ENCODE peak calls at places on chromosomes 5 and 9, in six cellular contexts. G, Y, Q, A, M and H are unnamed samples.

GRCh38 chr9:13354733-13355132 is 75.2 kb upstream of the MPDZ start:
- DNase-seq in G (no peak), Y (no peak), Q (peak), A (no peak), M (no peak), H (peak)

GRCh38 chr9:111851536-111851935 is 45.1 kb upstream of the UGCG start:
- DNase-seq in G (no peak), Y (no peak), Q (peak), A (no peak), M (no peak), H (peak)

GRCh38 chr5:159339451-159339850 is 9.2 kb upstream of the IL12B start:
- DNase-seq in G (no peak), Y (no peak), Q (peak), A (no peak), M (no peak), H (peak)

GRCh38 chr9:86202338-86202882 is 57.0 kb downstream of the C9orf153 start:
- DNase-seq in G (no peak), Y (no peak), Q (peak), A (peak), M (peak), H (peak)

GRCh38 chr5:35785601-35786085 is 71.0 kb upstream of the IL7R start:
- DNase-seq in G (no peak), Y (no peak), Q (no peak), A (no peak), M (no peak), H (no peak)

GRCh38 chr5:78511116-78511906 is 137.3 kb downstream of the LHFPL2 start:
- DNase-seq in G (no peak), Y (no peak), Q (no peak), A (no peak), M (no peak), H (no peak)

GRCh38 chr5:58156977-58157701 is 302.7 kb downstream of the PLK2 start:
- DNase-seq in G (no peak), Y (no peak), Q (peak), A (no peak), M (no peak), H (no peak)

GRCh38 chr5:36305571-36306326 is 4.0 kb upstream of the RANBP3L start:
- DNase-seq in G (no peak), Y (peak), Q (peak), A (no peak), M (peak), H (peak)

GRCh38 chr5:77486344-77486962 is 5.7 kb downstream of the WDR41 start:
- DNase-seq in G (no peak), Y (no peak), Q (peak), A (no peak), M (no peak), H (peak)

GRCh38 chr5:66660401-66660800 is 64.2 kb downstream of the MAST4 start:
- DNase-seq in G (no peak), Y (no peak), Q (no peak), A (no peak), M (no peak), H (no peak)

GRCh38 chr9:88767504-88767790 is 223.8 kb upstream of the S1PR3 start:
- DNase-seq in G (no peak), Y (no peak), Q (peak), A (no peak), M (no peak), H (peak)

GRCh38 chr5:159779481-159779880 is 136.8 kb upstream of the ADRA1B start:
- DNase-seq in G (no peak), Y (no peak), Q (no peak), A (no peak), M (no peak), H (no peak)

GRCh38 chr5:3878267-3878666 is 282.6 kb downstream of the IRX1 start:
- DNase-seq in G (no peak), Y (no peak), Q (peak), A (no peak), M (no peak), H (no peak)

GRCh38 chr5:93048858-93049257 is 532.2 kb downstream of the NR2F1-AS1 start:
- DNase-seq in G (no peak), Y (no peak), Q (no peak), A (no peak), M (no peak), H (no peak)

GRCh38 chr9:76873056-76873792 is 32.7 kb downstream of the PRUNE2 start:
- DNase-seq in G (no peak), Y (no peak), Q (no peak), A (no peak), M (no peak), H (no peak)

GRCh38 chr5:174699131-174699530 is 25.3 kb upstream of the MSX2 start:
- DNase-seq in G (no peak), Y (no peak), Q (no peak), A (no peak), M (no peak), H (no peak)

GRCh38 chr9:119091074-119091473 is 278.2 kb downstream of the BRINP1 start:
- DNase-seq in G (no peak), Y (no peak), Q (peak), A (no peak), M (no peak), H (no peak)

GRCh38 chr5:174910245-174910737 is 185.9 kb downstream of the MSX2 start:
- DNase-seq in G (peak), Y (peak), Q (peak), A (no peak), M (peak), H (peak)

GRCh38 chr9:87498816-87499454 is 1.3 kb downstream of the DAPK1 start:
- DNase-seq in G (no peak), Y (no peak), Q (no peak), A (no peak), M (no peak), H (no peak)

GRCh38 chr5:143506881-143507552 is 103.5 kb upstream of the NR3C1 start:
- DNase-seq in G (no peak), Y (no peak), Q (peak), A (peak), M (no peak), H (peak)

GRCh38 chr9:89426389-89426961 is 71.4 kb downstream of the SEMA4D start:
- DNase-seq in G (no peak), Y (peak), Q (no peak), A (no peak), M (peak), H (no peak)

GRCh38 chr9:91126761-91127420 is 234.8 kb downstream of the AUH start:
- DNase-seq in G (no peak), Y (no peak), Q (peak), A (no peak), M (no peak), H (peak)

GRCh38 chr5:103209065-103209464 is 49.5 kb upstream of the MACIR start:
- DNase-seq in G (no peak), Y (no peak), Q (no peak), A (no peak), M (no peak), H (no peak)

GRCh38 chr5:158175664-158176507 is 316.9 kb upstream of the CLINT1 start:
- DNase-seq in G (no peak), Y (no peak), Q (no peak), A (no peak), M (no peak), H (peak)

GRCh38 chr9:31314241-31314640 is 1070.2 kb upstream of the ACO1 start:
- DNase-seq in G (no peak), Y (no peak), Q (no peak), A (no peak), M (no peak), H (no peak)

GRCh38 chr9:69898714-69899209 is 78.1 kb downstream of the CFAP95 start:
- DNase-seq in G (no peak), Y (no peak), Q (peak), A (no peak), M (no peak), H (peak)

GRCh38 chr9:108575286-108575685 is 280.5 kb downstream of the ACTL7B start:
- DNase-seq in G (no peak), Y (no peak), Q (no peak), A (no peak), M (no peak), H (no peak)

GRCh38 chr5:4924581-4924980 is 215.5 kb upstream of the ADAMTS16 start:
- DNase-seq in G (no peak), Y (no peak), Q (no peak), A (no peak), M (no peak), H (no peak)

GRCh38 chr5:9529513-9529912 is 16.4 kb downstream of the SEMA5A start:
- DNase-seq in G (no peak), Y (no peak), Q (no peak), A (no peak), M (no peak), H (no peak)

GRCh38 chr9:134379774-134380431 is 53.6 kb downstream of the RXRA start:
- DNase-seq in G (no peak), Y (no peak), Q (peak), A (no peak), M (no peak), H (peak)

GRCh38 chr9:137176302-137177182 is 4.7 kb upstream of the TMEM210 start:
- DNase-seq in G (no peak), Y (no peak), Q (peak), A (no peak), M (peak), H (peak)

GRCh38 chr9:137534256-137535119 is 15.7 kb downstream of the PNPLA7 start:
- DNase-seq in G (no peak), Y (no peak), Q (peak), A (no peak), M (peak), H (peak)

GRCh38 chr5:1058988-1059883 is 50.6 kb downstream of the NKD2 start:
- DNase-seq in G (no peak), Y (peak), Q (no peak), A (no peak), M (no peak), H (no peak)

GRCh38 chr5:91352831-91353695 is 30.1 kb downstream of the ARRDC3 start:
- DNase-seq in G (no peak), Y (no peak), Q (no peak), A (no peak), M (no peak), H (no peak)

GRCh38 chr9:131875828-131876485 is 136.1 kb upstream of the RAPGEF1 start:
- DNase-seq in G (no peak), Y (no peak), Q (peak), A (no peak), M (no peak), H (peak)

GRCh38 chr5:53334431-53334941 is 145.9 kb upstream of the FST start:
- DNase-seq in G (no peak), Y (no peak), Q (peak), A (peak), M (no peak), H (peak)

GRCh38 chr5:53331463-53331862 is 149.0 kb upstream of the FST start:
- DNase-seq in G (no peak), Y (no peak), Q (peak), A (peak), M (no peak), H (peak)

GRCh38 chr5:53333160-53333559 is 147.3 kb upstream of the FST start:
- DNase-seq in G (no peak), Y (no peak), Q (peak), A (peak), M (no peak), H (peak)

GRCh38 chr5:53337827-53338226 is 142.6 kb upstream of the FST start:
- DNase-seq in G (no peak), Y (no peak), Q (peak), A (no peak), M (no peak), H (peak)

GRCh38 chr5:53335115-53335514 is 145.3 kb upstream of the FST start:
- DNase-seq in G (no peak), Y (no peak), Q (peak), A (no peak), M (no peak), H (peak)
- TF ChIP-seq CTCF in G (no peak), Y (no peak), Q (peak), A (no peak), M (no peak), H (peak)

GRCh38 chr9:14560194-14560593 is 133.0 kb downstream of the ZDHHC21 start:
- DNase-seq in G (no peak), Y (no peak), Q (no peak), A (no peak), M (no peak), H (no peak)
- TF ChIP-seq CTCF in G (no peak), Y (no peak), Q (no peak), A (no peak), M (no peak), H (no peak)

GRCh38 chr9:122261469-122261881 is 3.2 kb downstream of the RBM18 start:
- DNase-seq in G (no peak), Y (peak), Q (peak), A (peak), M (no peak), H (peak)

GRCh38 chr9:122265265-122265900 is 701 bp downstream of the MRRF start:
- DNase-seq in G (no peak), Y (no peak), Q (peak), A (no peak), M (peak), H (peak)

GRCh38 chr9:122263699-122264349 is 816 bp downstream of the RBM18 start:
- DNase-seq in G (no peak), Y (no peak), Q (peak), A (no peak), M (peak), H (no peak)

GRCh38 chr9:122262073-122262472 is 2.6 kb downstream of the RBM18 start:
- DNase-seq in G (no peak), Y (no peak), Q (no peak), A (no peak), M (no peak), H (no peak)

GRCh38 chr9:122264360-122265264 is at the start of the genes MRRF and RBM18:
- DNase-seq in G (peak), Y (peak), Q (peak), A (peak), M (peak), H (peak)
- TF ChIP-seq CTCF in G (no peak), Y (no peak), Q (no peak), A (no peak), M (no peak), H (no peak)

DNA sequence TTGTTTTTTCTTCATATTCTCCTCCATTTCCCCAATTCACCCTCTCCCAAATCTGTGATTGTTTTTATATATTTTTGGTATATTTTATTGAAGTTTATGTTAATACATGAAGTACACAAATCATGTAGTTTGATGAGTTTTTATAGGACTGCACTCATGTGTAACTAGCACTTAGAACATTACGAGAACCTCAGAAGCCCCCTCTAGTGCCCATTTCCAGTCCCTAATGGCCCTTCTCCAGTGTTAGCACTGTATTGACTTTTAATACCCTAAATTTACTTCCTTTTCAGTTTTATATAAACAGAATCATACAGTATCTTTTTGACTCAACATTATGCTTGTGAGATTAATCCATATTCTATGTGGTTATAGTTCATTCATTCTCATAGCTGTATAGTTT is 18.5 kb upstream of the FKTN start:
- DNase-seq in G (no peak), Y (no peak), Q (no peak), A (no peak), M (no peak), H (no peak)
- TF ChIP-seq CTCF in G (no peak), Y (no peak), Q (no peak), A (no peak), M (no peak), H (no peak)

GRCh38 chr5:127863610-127864395 is 160.6 kb downstream of the CCDC192 start:
- DNase-seq in G (no peak), Y (no peak), Q (no peak), A (no peak), M (no peak), H (no peak)

GRCh38 chr5:127864511-127864910 is 161.3 kb downstream of the CCDC192 start:
- DNase-seq in G (no peak), Y (no peak), Q (peak), A (no peak), M (no peak), H (no peak)

GRCh38 chr5:127863161-127863560 is 160.0 kb downstream of the CCDC192 start:
- DNase-seq in G (no peak), Y (no peak), Q (no peak), A (no peak), M (no peak), H (no peak)

GRCh38 chr5:127867006-127867788 is 164.0 kb downstream of the CCDC192 start:
- DNase-seq in G (no peak), Y (no peak), Q (peak), A (no peak), M (no peak), H (peak)

GRCh38 chr5:127865273-127865672 is 162.1 kb downstream of the CCDC192 start:
- DNase-seq in G (no peak), Y (no peak), Q (no peak), A (no peak), M (no peak), H (no peak)
- TF ChIP-seq CTCF in G (no peak), Y (no peak), Q (peak), A (no peak), M (no peak), H (no peak)

DNA sequence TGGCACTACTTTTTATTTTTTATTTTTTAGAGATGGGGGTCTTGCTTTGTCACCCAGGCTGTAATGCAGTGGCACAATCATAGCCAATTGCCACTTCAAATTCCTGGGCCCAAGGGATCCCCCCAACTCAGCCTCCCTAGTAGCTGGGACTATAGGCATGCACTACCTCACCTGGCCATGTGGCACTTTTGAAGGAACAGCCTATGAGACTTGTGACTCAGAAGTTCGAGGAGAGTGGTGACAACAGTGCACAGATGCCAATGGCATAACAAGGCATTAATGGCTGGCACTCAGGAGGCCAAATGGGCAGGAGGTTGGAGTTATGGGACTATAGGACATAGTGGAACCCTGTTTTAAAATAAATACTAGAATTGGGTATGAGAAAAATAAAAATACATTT is 33.7 kb downstream of the ANKRD31 start:
- DNase-seq in G (no peak), Y (no peak), Q (peak), A (no peak), M (no peak), H (no peak)
- TF ChIP-seq CTCF in G (no peak), Y (no peak), Q (peak), A (no peak), M (no peak), H (no peak)

GRCh38 chr5:80653497-80653896 is 955 bp upstream of the MSH3 start:
- DNase-seq in G (no peak), Y (no peak), Q (no peak), A (no peak), M (no peak), H (no peak)

GRCh38 chr5:80655231-80655784 is 525 bp upstream of the DHFR start:
- DNase-seq in G (no peak), Y (no peak), Q (peak), A (no peak), M (no peak), H (peak)

GRCh38 chr5:80656425-80656824 is 1.6 kb upstream of the DHFR start:
- DNase-seq in G (no peak), Y (no peak), Q (no peak), A (no peak), M (no peak), H (no peak)

GRCh38 chr5:80654054-80654390 is 430 bp upstream of the MSH3 start:
- DNase-seq in G (no peak), Y (peak), Q (no peak), A (no peak), M (peak), H (peak)

DNA sequence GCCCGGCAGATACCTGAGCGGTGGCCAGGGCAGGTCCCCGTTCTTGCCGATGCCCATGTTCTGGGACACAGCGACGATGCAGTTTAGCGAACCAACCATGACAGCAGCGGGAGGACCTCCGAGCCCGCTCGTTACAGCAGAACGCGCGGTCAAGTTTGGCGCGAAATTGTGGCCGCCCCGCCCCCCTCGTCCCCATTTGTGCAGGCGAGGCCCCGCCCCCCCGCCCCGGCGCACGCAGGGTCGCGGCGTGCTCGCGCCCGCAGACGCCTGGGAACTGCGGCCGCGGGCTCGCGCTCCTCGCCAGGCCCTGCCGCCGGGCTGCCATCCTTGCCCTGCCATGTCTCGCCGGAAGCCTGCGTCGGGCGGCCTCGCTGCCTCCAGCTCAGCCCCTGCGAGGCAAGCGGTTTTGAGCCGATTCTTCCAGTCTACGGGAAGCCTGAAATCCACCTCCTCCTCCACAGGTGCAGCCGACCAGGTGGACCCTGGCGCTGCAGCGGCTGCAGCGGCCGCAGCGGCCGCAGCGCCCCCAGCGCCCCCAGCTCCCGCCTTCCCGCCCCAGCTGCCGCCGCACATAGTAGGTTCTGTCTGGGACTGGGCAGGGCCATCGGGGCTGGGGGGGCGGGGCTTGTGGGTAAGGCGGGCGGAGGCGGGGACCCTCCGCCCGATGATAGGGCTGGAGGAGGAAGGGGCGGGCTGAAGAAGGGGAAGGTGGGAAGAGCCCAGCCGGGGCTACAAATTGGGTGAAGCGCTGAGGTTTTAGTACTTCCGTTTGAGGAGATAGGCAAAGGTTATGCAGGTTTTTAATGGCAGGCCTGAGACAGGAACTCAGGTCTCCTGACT is at the start of the genes DHFR and MSH3:
- DNase-seq in G (peak), Y (peak), Q (peak), A (peak), M (peak), H (peak)
- TF ChIP-seq CTCF in G (no peak), Y (no peak), Q (no peak), A (no peak), M (no peak), H (no peak)